ENCODE peak calls at places on chromosomes 13 and 19, in six cellular contexts. M, X, Y, K, G and A are unnamed samples.

GRCh38 chr13:30577381-30577780 is 40.3 kb upstream of the USPL1 start:
- DNase-seq in M (peak), X (peak), Y (peak), K (no peak), G (peak), A (no peak)

GRCh38 chr19:15871570-15871969 is 26.3 kb downstream of the CYP4F2 start:
- DNase-seq in M (no peak), X (no peak), Y (no peak), K (no peak), G (no peak), A (no peak)

GRCh38 chr13:28830580-28830979 is 10.4 kb downstream of the MTUS2 start:
- DNase-seq in M (no peak), X (no peak), Y (no peak), K (no peak), G (no peak), A (no peak)

GRCh38 chr19:58166708-58167280 is 16.1 kb upstream of the ZNF274 start:
- DNase-seq in M (peak), X (no peak), Y (no peak), K (no peak), G (no peak), A (no peak)

GRCh38 chr13:23467048-23467931 is 33.8 kb upstream of the SACS start:
- DNase-seq in M (no peak), X (peak), Y (peak), K (no peak), G (no peak), A (no peak)

GRCh38 chr13:99370476-99371272 is 63.5 kb upstream of the GPR183 start:
- DNase-seq in M (no peak), X (peak), Y (no peak), K (no peak), G (no peak), A (no peak)

GRCh38 chr19:42271861-42272534 is 2.9 kb downstream of the CIC start:
- DNase-seq in M (no peak), X (no peak), Y (no peak), K (no peak), G (no peak), A (no peak)

GRCh38 chr19:50537769-50538230 is 24.1 kb upstream of the ASPDH start:
- DNase-seq in M (peak), X (peak), Y (peak), K (peak), G (peak), A (no peak)

GRCh38 chr19:5060591-5061339 is 91.9 kb downstream of the KDM4B start:
- DNase-seq in M (no peak), X (no peak), Y (no peak), K (no peak), G (no peak), A (no peak)
- H3K27ac ChIP-seq in M (no peak), X (no peak), Y (no peak), K (no peak), G (no peak), A (no peak)

GRCh38 chr19:55493052-55493649 is 4.9 kb downstream of the SSC5D start:
- DNase-seq in M (no peak), X (no peak), Y (peak), K (no peak), G (no peak), A (no peak)

GRCh38 chr19:55490478-55491436 is 2.5 kb downstream of the SSC5D start:
- DNase-seq in M (no peak), X (no peak), Y (no peak), K (no peak), G (no peak), A (no peak)

GRCh38 chr19:55493650-55494171 is 5.5 kb downstream of the SSC5D start:
- DNase-seq in M (no peak), X (no peak), Y (no peak), K (no peak), G (no peak), A (no peak)

GRCh38 chr19:55491546-55492360 is 3.5 kb downstream of the SSC5D start:
- DNase-seq in M (no peak), X (no peak), Y (no peak), K (no peak), G (no peak), A (no peak)

GRCh38 chr19:55492362-55492944 is 4.2 kb downstream of the SSC5D start:
- DNase-seq in M (no peak), X (no peak), Y (no peak), K (no peak), G (no peak), A (no peak)
- H3K4me3 ChIP-seq in M (no peak), X (no peak), Y (no peak), K (no peak), G (no peak), A (no peak)

DNA sequence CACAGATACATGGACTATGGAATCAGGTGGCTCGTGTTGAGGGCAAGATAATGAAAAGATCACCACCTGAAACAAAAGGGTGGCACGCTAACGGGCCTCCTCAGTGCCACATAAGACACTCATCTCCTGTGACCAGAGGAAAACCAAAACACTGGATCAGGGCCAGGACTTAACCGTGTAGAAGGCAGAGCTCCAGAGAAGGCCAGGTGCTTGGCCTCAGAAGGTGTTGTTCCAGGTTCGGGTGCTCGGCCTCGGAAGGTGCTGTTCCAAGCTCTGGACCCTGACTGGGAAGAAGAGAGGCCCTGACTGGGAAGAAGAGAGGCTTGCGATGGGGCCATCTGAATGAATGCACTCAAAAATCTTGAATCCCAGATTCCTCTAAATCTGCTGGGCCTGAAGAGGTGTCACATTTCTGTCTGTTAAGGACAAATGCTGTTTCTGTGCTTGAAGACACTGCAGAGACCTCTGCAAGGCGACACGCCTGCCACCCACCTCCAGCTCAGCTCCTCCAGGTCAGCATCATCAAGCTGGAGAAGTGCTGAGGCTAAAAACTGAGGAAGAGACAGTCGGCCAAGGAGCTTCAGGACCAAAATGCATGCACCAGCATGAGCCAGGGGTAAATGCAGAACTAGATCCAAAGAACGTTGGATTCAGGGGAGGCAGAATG is 2.7 kb upstream of the RASA3 start:
- DNase-seq in M (no peak), X (no peak), Y (no peak), K (no peak), G (no peak), A (no peak)
- H3K27ac ChIP-seq in M (no peak), X (no peak), Y (no peak), K (no peak), G (no peak), A (no peak)

GRCh38 chr13:111118898-111119607 is 3.9 kb downstream of the ARHGEF7 start:
- DNase-seq in M (no peak), X (no peak), Y (no peak), K (no peak), G (no peak), A (no peak)

GRCh38 chr13:111116830-111117229 is 1.7 kb downstream of the ARHGEF7 start:
- DNase-seq in M (no peak), X (no peak), Y (peak), K (no peak), G (no peak), A (no peak)

GRCh38 chr13:111117961-111118360 is 2.9 kb downstream of the ARHGEF7 start:
- DNase-seq in M (no peak), X (no peak), Y (no peak), K (no peak), G (no peak), A (no peak)

GRCh38 chr13:111115841-111116500 is 861 bp downstream of the ARHGEF7 start:
- DNase-seq in M (no peak), X (peak), Y (peak), K (no peak), G (no peak), A (no peak)

DNA sequence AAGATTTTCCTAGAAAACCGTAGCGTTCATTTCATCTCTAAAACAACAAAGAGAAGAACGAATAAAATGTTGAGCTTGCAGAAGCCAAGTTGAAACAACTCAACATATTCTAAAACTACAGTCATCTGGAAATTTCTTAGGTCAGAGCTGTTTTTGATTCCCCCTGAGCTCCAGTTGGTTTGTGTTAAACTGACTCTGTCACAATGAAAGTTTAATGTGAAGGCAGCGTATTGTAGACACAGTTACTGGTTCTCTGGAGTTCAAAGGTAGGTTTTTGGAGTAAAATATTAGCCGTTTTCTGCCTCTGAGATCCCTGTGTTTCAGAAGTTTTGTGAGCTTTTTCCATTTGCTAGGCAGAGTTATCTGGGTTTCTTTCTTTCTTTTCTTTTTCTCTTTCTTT is 2.2 kb downstream of the ARHGEF7 start:
- DNase-seq in M (no peak), X (no peak), Y (no peak), K (no peak), G (no peak), A (no peak)
- H3K4me3 ChIP-seq in M (no peak), X (no peak), Y (no peak), K (no peak), G (no peak), A (no peak)

GRCh38 chr19:4699826-4700572 is 23.6 kb downstream of the DPP9 start:
- DNase-seq in M (no peak), X (no peak), Y (no peak), K (no peak), G (no peak), A (no peak)

GRCh38 chr19:4702764-4703163 is 20.9 kb downstream of the DPP9 start:
- DNase-seq in M (no peak), X (no peak), Y (no peak), K (no peak), G (no peak), A (no peak)

GRCh38 chr19:4701557-4701956 is 22.1 kb downstream of the DPP9 start:
- DNase-seq in M (no peak), X (no peak), Y (no peak), K (no peak), G (no peak), A (no peak)

GRCh38 chr19:4703671-4704316 is 19.8 kb downstream of the DPP9 start:
- DNase-seq in M (no peak), X (no peak), Y (no peak), K (no peak), G (no peak), A (no peak)

GRCh38 chr19:4700573-4700970 is 23.1 kb downstream of the DPP9 start:
- DNase-seq in M (no peak), X (no peak), Y (no peak), K (no peak), G (no peak), A (no peak)
- H3K27ac ChIP-seq in M (no peak), X (no peak), Y (no peak), K (no peak), G (no peak), A (no peak)

GRCh38 chr19:11451942-11452813 is 16.7 kb downstream of the PRKCSH start:
- DNase-seq in M (no peak), X (no peak), Y (no peak), K (no peak), G (no peak), A (no peak)
- H3K4me3 ChIP-seq in M (no peak), X (no peak), Y (no peak), K (no peak), G (no peak), A (no peak)

DNA sequence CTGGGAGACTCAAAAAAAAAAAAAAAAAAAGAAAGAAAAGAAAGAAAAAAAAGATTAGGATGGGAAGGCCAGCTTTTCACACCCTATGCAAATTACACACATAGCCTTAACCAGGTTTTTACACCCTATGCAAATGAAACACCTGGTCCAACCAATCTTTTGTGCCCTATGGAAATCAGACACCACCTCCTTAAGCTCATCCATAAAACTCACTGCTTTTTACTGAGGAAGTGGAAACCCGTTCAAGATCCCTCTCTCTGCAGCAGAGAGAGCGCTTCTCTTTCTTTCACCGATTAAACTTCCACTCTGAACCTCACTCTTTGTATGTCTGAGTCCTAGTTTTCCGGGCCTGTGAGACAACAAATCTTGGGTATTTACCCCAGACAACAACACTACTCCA is 25.3 kb upstream of the HOMER3 start:
- DNase-seq in M (no peak), X (no peak), Y (no peak), K (no peak), G (no peak), A (no peak)
- H3K27ac ChIP-seq in M (peak), X (peak), Y (no peak), K (no peak), G (no peak), A (no peak)

GRCh38 chr19:48645652-48646191 is at the start of gene CA11:
- DNase-seq in M (peak), X (no peak), Y (no peak), K (no peak), G (no peak), A (no peak)
- H3K4me3 ChIP-seq in M (peak), X (peak), Y (peak), K (peak), G (peak), A (peak)